ENCODE peak calls at places on chromosome 16, in six cellular contexts. C is HS-27A; T is frontal cortex; V is stimulated activated CD8-positive, alpha-beta memory T cell treated with anti-CD3 and anti-CD28 coated beads, Interleukin-4, amount 100 ng/mL, for 24 hours; N is stimulated activated effector memory CD8-positive, alpha-beta T cell treated with anti-CD3 and anti-CD28 coated beads, Interleukin-12 subunit alpha, Interleukin-12 subunit beta, amount 100 ng/mL, for 72 hours; L is mesothelial cell of epicardium. S is an unnamed sample.

GRCh38 chr16:86740817-86741799 is 162.8 kb downstream of the FOXL1 start:
- DNase-seq in V (no peak), N (no peak), C (peak; percentile 85), L (peak; percentile 48), T (no peak), S (no peak)

GRCh38 chr16:81526199-81526598 is 81.6 kb downstream of the CMIP start:
- DNase-seq in C (no peak), T (no peak), V (no peak), N (no peak), L (no peak), S (no peak)

GRCh38 chr16:74872302-74872701 is 97.7 kb upstream of the FA2H start:
- DNase-seq in V (no peak), T (no peak), L (no peak), N (no peak), C (no peak), S (no peak)

GRCh38 chr16:2043980-2044451 is 3.6 kb downstream of the NTHL1 start:
- DNase-seq in N (no peak), V (no peak), T (no peak), L (no peak), C (no peak), S (no peak)

GRCh38 chr16:46972971-46973456 is 460 bp downstream of the DNAJA2 start:
- DNase-seq in C (peak; percentile 3), L (peak; percentile 57), N (peak; percentile 79), V (no peak), T (no peak), S (no peak)

GRCh38 chr16:57159447-57159846 is 26.4 kb downstream of the PSME3IP1 start:
- DNase-seq in N (no peak), V (no peak), C (no peak), L (no peak), T (no peak), S (no peak)

GRCh38 chr16:14476183-14476582 is 153.9 kb downstream of the PARN start:
- DNase-seq in T (no peak), C (no peak), L (no peak), N (no peak), V (no peak), S (no peak)

GRCh38 chr16:88286301-88286923 is 96.3 kb upstream of the ZNF469 start:
- DNase-seq in N (no peak), C (no peak), V (no peak), L (no peak), T (no peak), S (no peak)

GRCh38 chr16:67277294-67277998 is 1.9 kb upstream of the PLEKHG4 start:
- DNase-seq in V (no peak), L (no peak), C (peak; percentile 98), N (no peak), T (no peak), S (peak; percentile 87)

GRCh38 chr16:7013990-7014389 is 318.7 kb upstream of the RBFOX1 start:
- DNase-seq in V (no peak), N (no peak), L (no peak), T (no peak), C (no peak), S (no peak)

GRCh38 chr16:83954577-83955016 is 1.6 kb downstream of the OSGIN1 start:
- DNase-seq in N (no peak), T (no peak), C (peak; percentile 49), L (no peak), V (no peak), S (peak; percentile 4)

GRCh38 chr16:85583491-85584181 is 29.5 kb upstream of the GSE1 start:
- DNase-seq in N (no peak), T (no peak), V (peak; percentile 25), L (no peak), C (no peak), S (no peak)

GRCh38 chr16:56356276-56357241 is 68.8 kb downstream of the AMFR start:
- DNase-seq in V (peak; percentile 17), L (peak; percentile 80), T (peak; percentile 73), N (peak; percentile 80), C (peak; percentile 71), S (no peak)

GRCh38 chr16:68422396-68422964 is 25.8 kb downstream of the SMPD3 start:
- DNase-seq in C (no peak), T (no peak), L (no peak), N (no peak), V (no peak), S (no peak)

GRCh38 chr16:14510939-14511797 is 118.9 kb downstream of the PARN start:
- DNase-seq in N (no peak), V (no peak), T (no peak), L (no peak), C (no peak), S (peak; percentile 61)

GRCh38 chr16:4203748-4204147 is 38.1 kb downstream of the SRL start:
- DNase-seq in V (no peak), C (no peak), L (no peak), N (no peak), T (no peak), S (no peak)

GRCh38 chr16:89949121-89949742 is 677 bp downstream of the DEF8 start:
- DNase-seq in V (no peak), C (no peak), L (no peak), T (no peak), N (no peak), S (no peak)

GRCh38 chr16:81996664-81997529 is 14.4 kb downstream of the SDR42E1 start:
- DNase-seq in V (no peak), L (no peak), N (no peak), C (peak; percentile 66), T (no peak), S (no peak)

GRCh38 chr16:50697881-50698767 is 4.7 kb downstream of the NOD2 start:
- DNase-seq in V (peak; percentile 56), C (no peak), L (no peak), N (peak; percentile 82), T (no peak), S (no peak)

GRCh38 chr16:21100447-21100846 is 50.2 kb downstream of the DNAH3 start:
- DNase-seq in T (no peak), V (no peak), L (no peak), N (no peak), C (no peak), S (no peak)

GRCh38 chr16:35795361-35796029 is 2336.1 kb downstream of the TP53TG3F start:
- DNase-seq in N (no peak), L (no peak), V (no peak), C (no peak), T (no peak), S (no peak)

GRCh38 chr16:50735629-50736122 is 6.2 kb upstream of the CYLD start:
- DNase-seq in C (no peak), L (no peak), N (peak; percentile 47), V (no peak), T (no peak), S (no peak)

GRCh38 chr16:68972720-68973119 is 129.4 kb downstream of the TANGO6 start:
- DNase-seq in C (no peak), N (no peak), T (no peak), V (no peak), L (no peak), S (no peak)

S was measured in keratinocyte.